ENCODE peak calls at places on chromosomes 2 and 18, in six cellular contexts. B, I, U, M, O and G are unnamed samples.

GRCh38 chr18:76605341-76605929 is 110.4 kb upstream of the ZNF516 start:
- DNase-seq in B (no peak), I (no peak), U (no peak), M (no peak), O (no peak), G (no peak)

GRCh38 chr2:180125245-180125962 is 118.3 kb upstream of the CWC22 start:
- DNase-seq in B (peak; percentile 83), I (no peak), U (peak; percentile 64), M (peak; percentile 99), O (peak; percentile 65), G (peak; percentile 97)

GRCh38 chr18:3966246-3966984 is 488.7 kb downstream of the DLGAP1 start:
- DNase-seq in B (no peak), I (no peak), U (no peak), M (no peak), O (no peak), G (no peak)

GRCh38 chr2:177543007-177543760 is 150.6 kb downstream of the AGPS start:
- DNase-seq in B (no peak), I (no peak), U (no peak), M (peak; percentile 90), O (no peak), G (peak; percentile 26)

GRCh38 chr2:20225294-20226151 is 593 bp upstream of the SDC1 start:
- DNase-seq in B (peak; percentile 76), I (peak; percentile 88), U (peak; percentile 46), M (peak; percentile 57), O (no peak), G (peak; percentile 78)

GRCh38 chr18:21099442-21099841 is 12.2 kb downstream of the ROCK1 start:
- DNase-seq in B (no peak), I (no peak), U (no peak), M (no peak), O (no peak), G (no peak)

GRCh38 chr2:69943841-69944604 is 17.4 kb downstream of the ASPRV1 start:
- DNase-seq in B (no peak), I (no peak), U (no peak), M (no peak), O (no peak), G (no peak)

GRCh38 chr18:58848685-58849084 is 16.0 kb upstream of the ZNF532 start:
- DNase-seq in B (no peak), I (no peak), U (no peak), M (peak; percentile 39), O (no peak), G (no peak)

GRCh38 chr2:172416447-172417058 is 10.8 kb upstream of the ITGA6 start:
- DNase-seq in B (no peak), I (no peak), U (no peak), M (no peak), O (no peak), G (no peak)

GRCh38 chr18:22170421-22171262 is 1.3 kb downstream of the GATA6 start:
- DNase-seq in B (peak; percentile 80), I (peak; percentile 82), U (peak; percentile 71), M (peak; percentile 80), O (no peak), G (peak; percentile 71)

GRCh38 chr2:20012282-20013060 is at the start of gene MATN3:
- DNase-seq in B (no peak), I (peak; percentile 82), U (peak; percentile 57), M (peak; percentile 62), O (no peak), G (peak; percentile 61)

GRCh38 chr2:238240761-238241711 is 1.2 kb upstream of the HES6 start:
- DNase-seq in B (peak; percentile 76), I (peak; percentile 90), U (peak; percentile 88), M (no peak), O (peak; percentile 62), G (peak; percentile 60)

GRCh38 chr2:30744823-30745222 is 62.4 kb downstream of the CAPN13 start:
- DNase-seq in B (no peak), I (no peak), U (no peak), M (no peak), O (no peak), G (no peak)

GRCh38 chr2:168138369-168138768 is 109.0 kb downstream of the STK39 start:
- DNase-seq in B (no peak), I (no peak), U (peak; percentile 52), M (peak; percentile 87), O (no peak), G (peak; percentile 52)

GRCh38 chr2:104434363-104434792 is 419.5 kb upstream of the POU3F3 start:
- DNase-seq in B (no peak), I (peak; percentile 68), U (no peak), M (no peak), O (no peak), G (no peak)

GRCh38 chr2:63692002-63692606 is 103.3 kb downstream of the MDH1 start:
- DNase-seq in B (no peak), I (no peak), U (no peak), M (peak; percentile 71), O (no peak), G (peak; percentile 78)

GRCh38 chr2:239311132-239312040 is 89.4 kb downstream of the HDAC4 start:
- DNase-seq in B (peak; percentile 88), I (peak; percentile 78), U (no peak), M (no peak), O (no peak), G (peak; percentile 30)

GRCh38 chr2:42967959-42968674 is 175.7 kb upstream of the HAAO start:
- DNase-seq in B (no peak), I (no peak), U (peak; percentile 82), M (peak; percentile 84), O (no peak), G (peak; percentile 97)

GRCh38 chr18:79687806-79688205 is 8.2 kb downstream of the CTDP1 start:
- DNase-seq in B (peak; percentile 39), I (peak; percentile 43), U (no peak), M (peak; percentile 84), O (no peak), G (peak; percentile 13)

GRCh38 chr2:73266061-73266891 is 18.0 kb downstream of the FBXO41 start:
- DNase-seq in B (no peak), I (peak; percentile 68), U (no peak), M (no peak), O (no peak), G (no peak)

GRCh38 chr2:73264783-73265182 is 19.5 kb downstream of the FBXO41 start:
- DNase-seq in B (no peak), I (no peak), U (no peak), M (no peak), O (no peak), G (no peak)

GRCh38 chr2:73267008-73267407 is 17.3 kb downstream of the FBXO41 start:
- DNase-seq in B (no peak), I (no peak), U (no peak), M (no peak), O (no peak), G (no peak)

GRCh38 chr2:73264332-73264606 is 20.0 kb downstream of the FBXO41 start:
- DNase-seq in B (no peak), I (peak; percentile 63), U (no peak), M (no peak), O (no peak), G (no peak)

DNA sequence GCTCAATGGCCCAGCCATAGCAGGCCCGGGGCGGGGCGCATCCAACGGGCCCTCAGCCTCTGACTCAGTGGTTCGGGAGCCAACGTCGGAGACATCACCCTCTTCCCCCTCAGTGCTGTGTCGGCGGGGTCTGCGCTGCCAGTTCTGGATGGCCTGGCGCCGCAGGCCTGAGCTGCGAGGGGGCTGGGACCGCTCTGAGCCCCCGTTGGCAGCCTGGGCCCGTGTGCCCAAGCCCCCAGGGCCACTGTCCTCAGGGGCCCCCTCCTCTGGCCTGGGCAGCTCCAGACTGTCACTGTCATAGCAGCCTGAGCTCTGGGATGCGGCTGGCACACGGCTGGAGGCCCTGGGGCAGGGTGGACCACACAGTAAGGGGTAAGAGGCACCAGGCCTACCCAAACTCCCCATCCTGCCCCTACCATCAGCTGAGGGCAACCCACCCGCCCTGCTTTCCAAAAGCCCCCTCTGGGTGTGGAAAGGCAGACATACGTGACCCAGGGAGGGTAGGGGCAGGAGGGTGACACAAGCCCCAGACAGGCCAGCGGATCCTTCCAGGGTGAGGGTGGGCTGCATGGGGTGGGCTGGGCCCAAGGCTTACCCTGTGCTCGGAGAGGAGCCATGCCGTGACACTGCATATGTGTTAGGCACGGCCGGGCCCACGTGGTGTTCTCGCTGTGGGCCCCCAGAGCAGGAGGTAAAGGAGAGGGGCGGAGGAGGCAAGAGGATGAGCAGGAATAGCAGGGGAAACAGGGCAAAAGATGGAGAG is 18.8 kb downstream of the FBXO41 start:
- DNase-seq in B (no peak), I (peak; percentile 71), U (no peak), M (no peak), O (no peak), G (no peak)
- H3K4me3 ChIP-seq in B (no peak overlapping the region), I (no peak overlapping the region), U (no peak overlapping the region), M (no peak overlapping the region), O (no peak overlapping the region), G (no peak overlapping the region)

GRCh38 chr2:96088340-96089335 is 27.7 kb downstream of the ADRA2B start:
- DNase-seq in B (peak; percentile 31), I (no peak), U (no peak), M (no peak), O (no peak), G (no peak)

GRCh38 chr2:96090527-96090926 is 25.8 kb downstream of the ADRA2B start:
- DNase-seq in B (no peak), I (no peak), U (no peak), M (peak; percentile 42), O (no peak), G (no peak)

GRCh38 chr2:96089356-96090180 is 26.8 kb downstream of the ADRA2B start:
- DNase-seq in B (peak; percentile 57), I (no peak), U (peak; percentile 80), M (no peak), O (no peak), G (no peak)

GRCh38 chr2:96091141-96091710 is 25.1 kb downstream of the ADRA2B start:
- DNase-seq in B (peak; percentile 13), I (no peak), U (no peak), M (no peak), O (no peak), G (no peak)

GRCh38 chr2:96090181-96090500 is 26.2 kb downstream of the ADRA2B start:
- DNase-seq in B (peak; percentile 35), I (no peak), U (no peak), M (no peak), O (no peak), G (no peak)
- H3K4me3 ChIP-seq in B (no peak overlapping the region), I (no peak overlapping the region), U (no peak overlapping the region), M (no peak overlapping the region), O (no peak overlapping the region), G (no peak overlapping the region)

GRCh38 chr2:160411167-160411566 is 82.4 kb downstream of the RBMS1 start:
- DNase-seq in B (no peak), I (no peak), U (no peak), M (no peak), O (peak; percentile 57), G (peak; percentile 61)
- H3K4me3 ChIP-seq in B (no peak overlapping the region), I (no peak overlapping the region), U (no peak overlapping the region), M (no peak overlapping the region), O (peak overlapping the region; percentile 46), G (no peak overlapping the region)

DNA sequence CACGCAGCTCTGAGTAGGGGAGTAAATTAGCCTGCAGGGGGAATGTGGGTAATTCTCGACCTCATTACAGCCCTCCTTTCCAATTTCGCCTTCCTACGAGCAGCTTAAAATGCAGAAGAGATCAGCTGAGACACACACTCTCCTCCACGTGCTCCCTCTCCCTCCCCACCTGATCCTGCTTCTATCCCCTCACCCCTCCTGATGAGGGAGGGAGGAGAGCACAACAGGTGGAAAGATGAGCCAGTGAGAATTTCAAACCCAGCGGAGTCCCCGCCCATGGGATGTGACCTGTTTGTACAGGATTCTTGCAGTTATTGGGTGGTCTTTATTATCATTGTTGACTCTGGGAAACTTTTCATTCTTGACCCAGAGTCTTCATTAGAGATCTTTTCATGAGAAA is 35.5 kb downstream of the DDX18 start:
- DNase-seq in B (no peak), I (no peak), U (no peak), M (no peak), O (no peak), G (no peak)
- H3K4me3 ChIP-seq in B (no peak overlapping the region), I (no peak overlapping the region), U (no peak overlapping the region), M (no peak overlapping the region), O (no peak overlapping the region), G (no peak overlapping the region)